ENCODE peak calls at places on chromosomes 3 and 15, in seven cellular contexts. F, Q, P, N, Y, D and W are unnamed samples.

GRCh38 chr15:25738171-25738792 is 124.8 kb downstream of the ATP10A start:
- DNase-seq in D (no peak), P (no peak), F (no peak), Q (no peak), Y (no peak), N (peak), W (no peak)

GRCh38 chr3:52047295-52047960 is 8.9 kb downstream of the DUSP7 start:
- DNase-seq in Q (no peak), D (no peak), N (no peak), P (no peak), Y (no peak), F (no peak), W (no peak)

GRCh38 chr3:69999191-70000027 is at the start of gene SAMMSON:
- DNase-seq in Q (no peak), F (peak), Y (no peak), D (peak), P (no peak), N (no peak), W (peak)

GRCh38 chr3:14486460-14486859 is 53.7 kb downstream of the GRIP2 start:
- DNase-seq in F (no peak), D (no peak), Q (no peak), P (no peak), N (no peak), Y (no peak), W (no peak)

GRCh38 chr3:4995500-4996053 is 16.3 kb downstream of the BHLHE40 start:
- DNase-seq in P (no peak), N (peak), F (peak), Q (peak), Y (no peak), D (no peak), W (no peak)

GRCh38 chr3:64443553-64444331 is 218.5 kb upstream of the PRICKLE2 start:
- DNase-seq in Y (no peak), D (no peak), P (no peak), N (no peak), Q (peak), F (no peak), W (no peak)

GRCh38 chr15:62847900-62848489 is 194.6 kb upstream of the TPM1 start:
- DNase-seq in N (peak), F (peak), D (peak), P (peak), Q (no peak), Y (no peak), W (peak)

GRCh38 chr15:25439456-25439836 is 622 bp upstream of the UBE3A start:
- DNase-seq in P (no peak), Y (peak), F (no peak), Q (no peak), D (peak), N (no peak), W (peak)

GRCh38 chr15:71651750-71652186 is 158.6 kb upstream of the NR2E3 start:
- DNase-seq in Q (peak), D (peak), Y (no peak), F (no peak), P (peak), N (no peak), W (peak)

GRCh38 chr3:72272356-72272755 is 487.4 kb upstream of the PROK2 start:
- DNase-seq in Q (no peak), N (no peak), P (no peak), F (no peak), Y (no peak), D (no peak), W (no peak)

GRCh38 chr3:87370007-87370406 is 93.6 kb upstream of the POU1F1 start:
- DNase-seq in P (no peak), F (no peak), D (no peak), Y (no peak), N (no peak), Q (no peak), W (no peak)

GRCh38 chr3:87478716-87479115 is 202.3 kb upstream of the POU1F1 start:
- DNase-seq in Y (no peak), D (no peak), N (no peak), P (no peak), Q (no peak), F (no peak), W (no peak)

GRCh38 chr15:63466378-63467192 is 37.8 kb upstream of the USP3 start:
- DNase-seq in Y (peak), D (peak), P (no peak), Q (peak), F (peak), N (no peak), W (peak)

GRCh38 chr15:44082558-44083151 is 112.4 kb downstream of the FRMD5 start:
- DNase-seq in Q (no peak), F (no peak), Y (no peak), D (no peak), N (no peak), P (no peak), W (no peak)

GRCh38 chr3:185149591-185149990 is 3.3 kb downstream of the C3orf70 start:
- DNase-seq in Y (no peak), N (no peak), Q (no peak), P (no peak), F (no peak), D (no peak), W (no peak)

GRCh38 chr15:51227967-51228783 is 110.2 kb downstream of the CYP19A1 start:
- DNase-seq in Q (peak), F (no peak), D (peak), Y (peak), N (no peak), P (no peak), W (peak)

GRCh38 chr3:101377209-101377608 is 56.8 kb upstream of the IMPG2 start:
- DNase-seq in Y (no peak), F (no peak), P (no peak), D (no peak), N (no peak), Q (no peak), W (no peak)

GRCh38 chr3:194487289-194488006 is 646 bp upstream of the ATP13A3 start:
- DNase-seq in P (no peak), F (peak), Y (peak), Q (no peak), D (no peak), N (peak), W (no peak)